ENCODE peak calls at places on chromosome 19, in seven cellular contexts. I, N, P, K, C, E and V are unnamed samples.

GRCh38 chr19:35657904-35658700 is 8.2 kb upstream of the UPK1A start:
- DNase-seq in I (no peak), N (peak), P (no peak), K (no peak), C (no peak), E (no peak), V (no peak)

GRCh38 chr19:32870981-32871451 is 1.4 kb upstream of the SLC7A9 start:
- DNase-seq in I (peak), N (no peak), P (peak), K (no peak), C (no peak), E (no peak), V (no peak)

GRCh38 chr19:48881741-48882657 is 9.8 kb downstream of the PPP1R15A start:
- DNase-seq in I (no peak), N (peak), P (no peak), K (no peak), C (no peak), E (no peak), V (no peak)

GRCh38 chr19:14023404-14024235 is 4.3 kb upstream of the RLN3 start:
- DNase-seq in I (peak), N (peak), P (peak), K (no peak), C (peak), E (no peak), V (no peak)

GRCh38 chr19:39408392-39409206 is 2.0 kb downstream of the ZFP36 start:
- DNase-seq in I (peak), N (peak), P (no peak), K (peak), C (no peak), E (peak), V (peak)

GRCh38 chr19:38736413-38737280 is 7.6 kb downstream of the CAPN12 start:
- DNase-seq in I (peak), N (peak), P (no peak), K (peak), C (no peak), E (no peak), V (peak)

GRCh38 chr19:45554481-45554880 is 30.1 kb downstream of the OPA3 start:
- DNase-seq in I (no peak), N (no peak), P (no peak), K (no peak), C (no peak), E (no peak), V (no peak)

GRCh38 chr19:44807162-44807561 is 1.7 kb upstream of the BCAM start:
- DNase-seq in I (no peak), N (peak), P (peak), K (no peak), C (no peak), E (no peak), V (no peak)

GRCh38 chr19:47330466-47330869 is 1.5 kb upstream of the C5AR2 start:
- DNase-seq in I (no peak), N (no peak), P (no peak), K (no peak), C (no peak), E (no peak), V (no peak)

GRCh38 chr19:45506246-45506990 is 861 bp upstream of the VASP start:
- DNase-seq in I (peak), N (peak), P (peak), K (peak), C (peak), E (peak), V (peak)

GRCh38 chr19:2663920-2664571 is 38.4 kb downstream of the GNG7 start:
- DNase-seq in I (peak), N (no peak), P (no peak), K (no peak), C (peak), E (no peak), V (no peak)

GRCh38 chr19:19214892-19215291 is 3.1 kb downstream of the NCAN start:
- DNase-seq in I (no peak), N (no peak), P (peak), K (no peak), C (no peak), E (no peak), V (no peak)

GRCh38 chr19:29785955-29786589 is 25.7 kb upstream of the CCNE1 start:
- DNase-seq in I (no peak), N (peak), P (no peak), K (peak), C (no peak), E (no peak), V (no peak)

GRCh38 chr19:48614436-48615144 is at the start of gene FAM83E:
- DNase-seq in I (peak), N (peak), P (no peak), K (no peak), C (no peak), E (no peak), V (no peak)

GRCh38 chr19:51460164-51460992 is 2.1 kb upstream of the SIGLEC8 start:
- DNase-seq in I (peak), N (peak), P (peak), K (no peak), C (no peak), E (no peak), V (no peak)

GRCh38 chr19:5953680-5954213 is 24.2 kb downstream of the RANBP3 start:
- DNase-seq in I (no peak), N (no peak), P (no peak), K (no peak), C (no peak), E (no peak), V (no peak)

GRCh38 chr19:46205183-46205984 is 24.2 kb upstream of the IGFL1 start:
- DNase-seq in I (no peak), N (no peak), P (no peak), K (no peak), C (no peak), E (no peak), V (no peak)

GRCh38 chr19:48970923-48971395 is 5.8 kb downstream of the FTL start:
- DNase-seq in I (peak), N (peak), P (peak), K (no peak), C (peak), E (no peak), V (peak)

GRCh38 chr19:33472696-33473624 is 48.6 kb downstream of the PEPD start:
- DNase-seq in I (peak), N (peak), P (no peak), K (no peak), C (no peak), E (no peak), V (peak)

GRCh38 chr19:23978068-23978467 is 63.4 kb downstream of the ZNF726 start:
- DNase-seq in I (no peak), N (no peak), P (no peak), K (no peak), C (no peak), E (no peak), V (no peak)

GRCh38 chr19:17112271-17112670 is 36.7 kb downstream of the MYO9B start:
- DNase-seq in I (no peak), N (no peak), P (no peak), K (no peak), C (no peak), E (no peak), V (no peak)
- H3K27ac ChIP-seq in I (peak), N (no peak), P (no peak), K (no peak), C (no peak), E (no peak), V (peak)

DNA sequence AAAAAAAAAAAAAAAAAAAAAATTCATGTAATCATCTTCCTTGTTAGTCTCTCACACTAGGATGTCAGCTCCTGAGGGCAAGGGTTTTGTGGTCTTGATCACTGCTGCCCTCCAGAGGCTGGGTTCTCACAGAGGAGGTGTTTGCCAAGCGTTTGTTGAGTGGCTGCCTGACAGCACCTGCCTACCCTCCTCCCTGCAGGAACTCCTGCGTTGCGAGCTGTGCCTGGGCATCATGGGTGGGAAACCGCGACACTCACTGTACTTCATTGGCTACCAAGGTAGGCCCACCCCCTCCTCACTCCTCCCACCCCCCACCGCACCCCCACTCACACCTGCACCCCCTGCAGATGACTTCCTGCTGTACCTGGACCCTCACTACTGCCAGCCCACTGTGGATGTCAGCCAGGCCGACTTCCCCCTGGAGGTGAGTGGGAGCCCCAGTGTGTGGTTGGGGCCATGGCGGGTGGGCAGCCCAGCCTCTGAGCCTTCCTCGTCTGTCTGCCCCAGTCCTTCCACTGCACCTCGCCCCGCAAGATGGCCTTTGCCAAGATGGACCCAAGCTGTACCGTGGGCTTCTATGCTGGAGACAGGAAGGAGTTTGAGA is 8.1 kb downstream of the ATG4D start:
- DNase-seq in I (no peak), N (peak), P (no peak), K (peak), C (no peak), E (no peak), V (no peak)
- TF ChIP-seq CTCF in I (no peak), N (no peak), P (peak), K (peak), C (no peak), E (no peak), V (no peak)

GRCh38 chr19:55118401-55118991 is 1.1 kb upstream of the PPP1R12C start:
- DNase-seq in I (peak), N (peak), P (no peak), K (no peak), C (peak), E (peak), V (no peak)
- TF ChIP-seq POLR2A in I (no peak), N (no peak), P (no peak), K (no peak), C (peak), E (no peak), V (no peak)

GRCh38 chr19:12140545-12141404 is 625 bp upstream of the ZNF20 start:
- DNase-seq in I (peak), N (peak), P (peak), K (peak), C (peak), E (peak), V (peak)
- H3K27ac ChIP-seq in I (peak), N (no peak), P (peak), K (no peak), C (no peak), E (peak), V (peak)

DNA sequence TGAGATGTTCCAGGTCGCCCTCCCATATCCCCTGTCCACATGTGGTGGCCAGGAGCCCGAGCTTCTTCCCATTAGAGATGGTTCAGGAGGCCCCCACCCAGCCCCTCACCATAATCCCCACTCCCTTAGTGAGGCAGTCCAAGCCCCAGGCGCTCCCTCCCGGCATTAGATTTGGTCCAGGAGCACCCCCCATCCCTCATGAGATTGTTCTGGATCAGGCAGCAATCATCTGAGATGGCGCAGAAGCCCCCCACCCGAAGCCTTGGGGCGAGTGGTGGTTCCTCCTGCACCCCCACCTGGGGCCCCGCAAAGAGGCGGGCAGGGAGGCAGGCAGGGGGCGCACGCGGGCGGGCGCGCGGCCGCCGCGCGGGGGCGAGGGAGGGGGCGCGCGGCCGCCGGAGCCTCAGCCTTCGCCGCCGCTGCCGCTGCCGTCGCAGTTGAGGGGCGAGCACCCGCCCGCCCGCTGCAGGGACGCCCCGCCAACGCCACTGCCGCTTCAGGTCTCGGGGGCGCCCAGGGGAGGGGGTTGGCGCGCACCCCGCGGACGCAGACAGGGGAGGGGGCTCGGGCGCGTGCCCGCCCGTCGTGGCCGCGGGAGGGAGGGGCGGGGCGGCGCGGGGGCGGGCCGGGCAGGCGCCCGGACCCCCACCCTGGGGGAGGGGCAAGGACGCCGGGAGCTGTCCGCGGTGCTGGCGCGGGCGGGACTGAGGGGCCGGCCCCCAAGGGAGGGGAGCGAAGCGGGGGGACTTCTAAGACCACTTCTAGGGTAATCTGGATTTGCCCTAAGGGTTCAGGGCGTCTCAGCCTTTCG is 46.4 kb upstream of the SHKBP1 start:
- DNase-seq in I (no peak), N (no peak), P (no peak), K (no peak), C (no peak), E (no peak), V (no peak)
- TF ChIP-seq CTCF in I (no peak), N (peak), P (peak), K (peak), C (no peak), E (peak), V (peak)

GRCh38 chr19:54462713-54463530 is 656 bp downstream of the LENG9 start:
- DNase-seq in I (peak), N (peak), P (peak), K (no peak), C (peak), E (peak), V (peak)

GRCh38 chr19:54464624-54465266 is 1.2 kb upstream of the LENG9 start:
- DNase-seq in I (peak), N (peak), P (peak), K (peak), C (peak), E (peak), V (peak)

GRCh38 chr19:54464044-54464623 is 556 bp upstream of the LENG9 start:
- DNase-seq in I (peak), N (peak), P (peak), K (peak), C (peak), E (peak), V (peak)

GRCh38 chr19:54463531-54464043 is at the start of gene LENG9:
- DNase-seq in I (peak), N (peak), P (peak), K (peak), C (peak), E (peak), V (peak)

GRCh38 chr19:54465367-54466109 is 2.0 kb upstream of the LENG9 start:
- DNase-seq in I (peak), N (no peak), P (no peak), K (no peak), C (no peak), E (no peak), V (no peak)
- TF ChIP-seq POLR2A in I (no peak), N (no peak), P (no peak), K (no peak), C (no peak), E (no peak), V (no peak)

DNA sequence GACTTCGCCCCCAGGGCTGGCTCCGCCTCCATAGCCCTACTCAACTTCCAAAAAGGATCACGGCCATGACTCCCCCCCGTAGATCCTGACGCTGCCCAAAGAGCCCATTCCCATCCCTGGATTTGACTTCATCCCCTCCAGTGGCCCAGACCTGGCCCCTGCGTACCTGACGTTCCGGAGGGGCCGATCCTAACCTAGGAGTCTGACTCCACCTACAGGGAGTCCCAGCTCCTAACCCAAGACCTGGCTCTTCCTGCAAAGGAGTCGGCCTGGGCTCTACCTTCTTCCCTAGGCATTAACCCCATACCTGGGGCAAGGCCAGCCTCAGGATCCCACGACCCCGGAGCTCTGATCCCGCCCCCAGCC is 10.8 kb downstream of the STAP2 start:
- DNase-seq in I (no peak), N (no peak), P (no peak), K (no peak), C (peak), E (no peak), V (no peak)
- H3K27ac ChIP-seq in I (peak), N (no peak), P (no peak), K (peak), C (no peak), E (no peak), V (no peak)

DNA sequence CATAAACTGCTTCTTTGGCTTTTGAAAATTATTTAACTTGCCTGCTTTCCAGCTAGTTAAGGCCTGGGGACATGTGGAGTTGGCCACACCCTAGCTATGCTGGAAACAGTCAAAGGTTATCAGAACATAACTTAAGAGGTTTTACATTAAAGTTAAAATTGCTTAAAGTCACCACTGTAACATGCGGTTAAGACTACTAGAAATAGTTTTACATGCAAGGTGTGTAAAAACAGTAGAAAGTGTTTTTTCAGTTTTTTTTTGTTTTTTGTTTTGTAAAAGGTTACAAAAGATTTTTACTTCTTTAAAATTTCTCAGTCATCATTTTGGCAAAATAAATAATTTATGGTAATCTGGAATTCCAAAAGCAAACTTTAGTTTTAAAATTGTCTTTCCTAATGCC is 763.1 kb downstream of the UQCRFS1 start:
- DNase-seq in I (no peak), N (no peak), P (no peak), K (no peak), C (no peak), E (no peak), V (no peak)
- TF ChIP-seq CTCF in I (no peak), N (no peak), P (no peak), K (no peak), C (no peak), E (no peak), V (no peak)

DNA sequence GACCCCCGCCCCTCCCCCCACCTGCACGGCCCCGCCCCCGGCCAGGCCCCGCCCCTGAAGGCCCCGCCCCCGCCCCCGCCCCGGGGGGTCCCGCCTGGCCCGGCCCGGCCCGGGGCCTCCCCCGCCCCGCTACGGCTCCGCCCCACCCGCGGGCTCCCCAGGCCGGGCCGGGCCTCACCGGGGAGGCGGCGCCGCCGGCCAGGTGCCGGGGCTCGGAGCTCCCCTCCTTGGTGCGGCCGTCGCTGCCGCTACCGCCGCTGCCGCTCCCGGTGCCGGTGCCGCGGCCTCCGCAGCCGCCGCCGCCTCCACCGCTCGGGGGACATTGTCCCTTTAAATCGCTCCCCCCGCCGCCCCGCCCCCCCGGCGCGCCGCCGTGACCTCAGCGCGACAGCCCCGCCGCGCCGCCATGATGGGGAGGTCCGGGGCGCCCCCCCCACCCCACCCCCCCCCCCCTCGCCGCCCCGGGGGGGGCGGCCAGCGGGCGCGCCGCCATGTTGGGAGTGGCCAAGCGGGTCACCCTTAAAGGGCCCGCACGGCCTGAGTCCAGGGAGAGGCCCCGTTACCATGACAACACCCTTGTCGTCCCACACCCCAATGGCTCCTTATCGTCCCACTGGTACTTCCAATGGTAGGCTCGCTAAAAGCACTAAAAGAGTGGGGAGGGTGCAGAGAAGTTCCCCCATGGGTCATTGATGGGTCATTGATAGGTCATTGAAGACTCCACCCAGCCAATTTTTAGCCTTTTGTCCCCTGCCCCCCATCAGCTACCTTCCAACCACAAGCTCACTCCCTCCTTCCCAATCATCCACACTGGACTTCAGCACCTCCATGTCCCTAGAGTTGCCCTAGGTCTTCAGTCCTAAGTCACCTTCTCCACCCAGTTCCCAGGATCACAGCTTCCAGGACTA is at the start of gene WIZ:
- DNase-seq in I (peak), N (peak), P (peak), K (no peak), C (peak), E (peak), V (peak)
- TF ChIP-seq POLR2A in I (no peak), N (no peak), P (no peak), K (no peak), C (peak), E (peak), V (peak)